ENCODE peak calls at places on chromosome X, in seven cellular contexts. R, S, B, I, X, U and H are unnamed samples.

GRCh38 chrX:140799216-140799615 is 89.7 kb downstream of the LINC00632 start:
- DNase-seq in R (no peak), S (no peak), B (no peak), I (no peak), X (no peak), U (no peak), H (peak; percentile 81)

GRCh38 chrX:26511621-26512363 is 295.8 kb downstream of the MAGEB5 start:
- DNase-seq in R (no peak), S (no peak), B (no peak), I (no peak), X (no peak), U (no peak), H (no peak)

GRCh38 chrX:148574247-148574973 is 74.0 kb downstream of the AFF2 start:
- DNase-seq in R (no peak), S (no peak), B (no peak), I (no peak), X (no peak), U (no peak), H (peak; percentile 1)

GRCh38 chrX:122739770-122740169 is 444.3 kb upstream of the GRIA3 start:
- DNase-seq in R (peak; percentile 4), S (no peak), B (no peak), I (no peak), X (no peak), U (no peak), H (peak; percentile 35)

GRCh38 chrX:154980330-154981115 is 42.0 kb downstream of the F8 start:
- DNase-seq in R (peak; percentile 75), S (peak; percentile 4), B (peak; percentile 68), I (peak; percentile 11), X (peak; percentile 84), U (peak; percentile 72), H (peak; percentile 60)

GRCh38 chrX:150476183-150476699 is 92.2 kb upstream of the MTM1 start:
- DNase-seq in R (peak; percentile 51), S (peak; percentile 11), B (no peak), I (peak; percentile 16), X (no peak), U (peak; percentile 77), H (no peak)

GRCh38 chrX:19904778-19905367 is 17.5 kb upstream of the SH3KBP1 start:
- DNase-seq in R (peak; percentile 64), S (no peak), B (no peak), I (no peak), X (no peak), U (peak; percentile 65), H (peak; percentile 71)

GRCh38 chrX:281166-281999 is at the start of gene PLCXD1:
- DNase-seq in R (peak; percentile 59), S (no peak), B (no peak), I (peak; percentile 21), X (no peak), U (peak; percentile 34), H (peak; percentile 44)

GRCh38 chrX:15465896-15466651 is 27.1 kb downstream of the PIR start:
- DNase-seq in R (peak; percentile 32), S (no peak), B (no peak), I (no peak), X (no peak), U (peak; percentile 50), H (no peak)

GRCh38 chrX:13078739-13079444 is 34.5 kb upstream of the FAM9C start:
- DNase-seq in R (peak; percentile 83), S (peak; percentile 75), B (no peak), I (no peak), X (peak; percentile 54), U (peak; percentile 92), H (no peak)

GRCh38 chrX:9352683-9353430 is 112.0 kb upstream of the TBL1X start:
- DNase-seq in R (peak; percentile 69), S (peak; percentile 53), B (no peak), I (no peak), X (peak; percentile 34), U (peak; percentile 84), H (peak; percentile 12)

GRCh38 chrX:33106737-33107136 is 104.6 kb downstream of the DMD start:
- DNase-seq in R (no peak), S (no peak), B (no peak), I (no peak), X (no peak), U (no peak), H (no peak)

GRCh38 chrX:71098302-71098701 is 2.7 kb downstream of the FOXO4 start:
- DNase-seq in R (peak; percentile 60), S (no peak), B (peak; percentile 48), I (no peak), X (peak; percentile 63), U (peak; percentile 34), H (peak; percentile 44)

GRCh38 chrX:22803353-22803752 is 196.4 kb upstream of the DDX53 start:
- DNase-seq in R (no peak), S (no peak), B (no peak), I (no peak), X (no peak), U (no peak), H (no peak)

GRCh38 chrX:136200466-136200865 is 50.7 kb downstream of the MAP7D3 start:
- DNase-seq in R (peak; percentile 66), S (no peak), B (no peak), I (no peak), X (no peak), U (peak; percentile 38), H (peak; percentile 30)

GRCh38 chrX:108464604-108465003 is 25.0 kb downstream of the COL4A5 start:
- DNase-seq in R (peak; percentile 42), S (no peak), B (no peak), I (no peak), X (no peak), U (peak; percentile 33), H (no peak)

GRCh38 chrX:20284992-20285391 is 18.3 kb upstream of the RPS6KA3 start:
- DNase-seq in R (no peak), S (no peak), B (no peak), I (no peak), X (no peak), U (peak; percentile 14), H (no peak)

GRCh38 chrX:44874481-44875184 is 1.6 kb downstream of the KDM6A start:
- DNase-seq in R (peak; percentile 62), S (no peak), B (no peak), I (no peak), X (peak; percentile 66), U (peak; percentile 42), H (peak; percentile 46)

GRCh38 chrX:54184474-54184873 is 1.4 kb upstream of the FAM120C start:
- DNase-seq in R (no peak), S (no peak), B (no peak), I (no peak), X (no peak), U (no peak), H (no peak)

GRCh38 chrX:9677098-9677739 is 88.4 kb downstream of the GPR143 start:
- DNase-seq in R (peak; percentile 58), S (no peak), B (no peak), I (no peak), X (peak; percentile 70), U (peak; percentile 33), H (peak; percentile 68)

GRCh38 chrX:111386884-111387283 is 25.1 kb downstream of the DCX start:
- DNase-seq in R (no peak), S (no peak), B (no peak), I (no peak), X (no peak), U (no peak), H (peak; percentile 1)

GRCh38 chrX:15468036-15468435 is 25.1 kb downstream of the PIR start:
- DNase-seq in R (peak; percentile 76), S (peak; percentile 35), B (no peak), I (peak; percentile 20), X (no peak), U (peak; percentile 85), H (peak; percentile 84)

GRCh38 chrX:87388381-87388780 is 129.2 kb upstream of the KLHL4 start:
- DNase-seq in R (no peak), S (no peak), B (no peak), I (no peak), X (no peak), U (no peak), H (no peak)

GRCh38 chrX:30489323-30489722 is 88.2 kb downstream of the TASL start:
- DNase-seq in R (peak; percentile 2), S (no peak), B (no peak), I (no peak), X (no peak), U (no peak), H (no peak)
- TF ChIP-seq CTCF in R (no peak), S (peak; percentile 1), B (no peak), I (no peak), X (no peak), U (no peak), H (no peak)

DNA sequence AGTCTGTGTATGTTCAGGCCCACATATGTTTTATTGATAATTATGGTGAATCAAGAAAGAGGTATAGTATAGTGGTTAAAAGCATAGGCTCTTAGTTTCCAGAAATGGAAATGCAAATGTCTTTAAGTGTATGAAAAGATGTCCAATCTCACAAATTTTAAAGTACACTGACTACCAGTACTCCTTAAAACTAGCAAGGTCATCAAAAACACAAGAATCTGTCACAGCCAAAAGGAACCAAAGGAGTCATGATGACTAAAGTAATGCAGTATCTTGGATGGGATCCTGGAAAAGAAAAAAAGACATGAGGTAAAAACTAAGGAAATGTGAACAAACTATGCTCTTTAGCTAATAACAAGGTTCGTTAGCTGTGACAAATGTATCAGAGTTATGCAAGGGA is 659 bp upstream of the RBM41 start:
- DNase-seq in R (peak; percentile 16), S (no peak), B (no peak), I (no peak), X (no peak), U (no peak), H (no peak)
- H3K4me3 ChIP-seq in R (no peak overlapping the region), S (no peak overlapping the region), B (peak overlapping the region; percentile 59), I (no peak overlapping the region), X (peak overlapping the region; percentile 54), U (no peak overlapping the region), H (peak overlapping the region; percentile 62)

GRCh38 chrX:68146054-68146453 is 287.2 kb downstream of the OPHN1 start:
- DNase-seq in R (peak; percentile 56), S (peak; percentile 27), B (no peak), I (peak; percentile 4), X (no peak), U (peak; percentile 65), H (peak; percentile 58)
- TF ChIP-seq CTCF in R (peak; percentile 39), S (peak; percentile 51), B (peak; percentile 39), I (peak; percentile 50), X (peak; percentile 19), U (peak; percentile 48), H (peak; percentile 46)

GRCh38 chrX:49226946-49227345 is 6.2 kb downstream of the CACNA1F start:
- DNase-seq in R (no peak), S (no peak), B (no peak), I (no peak), X (no peak), U (no peak), H (no peak)

GRCh38 chrX:49225858-49226257 is 7.3 kb downstream of the CACNA1F start:
- DNase-seq in R (no peak), S (no peak), B (no peak), I (no peak), X (no peak), U (no peak), H (no peak)

GRCh38 chrX:49230500-49231232 is 2.5 kb downstream of the CACNA1F start:
- DNase-seq in R (peak; percentile 18), S (no peak), B (no peak), I (no peak), X (peak; percentile 88), U (no peak), H (peak; percentile 47)

GRCh38 chrX:49228185-49228584 is 5.0 kb downstream of the CACNA1F start:
- DNase-seq in R (no peak), S (no peak), B (no peak), I (no peak), X (no peak), U (no peak), H (no peak)

DNA sequence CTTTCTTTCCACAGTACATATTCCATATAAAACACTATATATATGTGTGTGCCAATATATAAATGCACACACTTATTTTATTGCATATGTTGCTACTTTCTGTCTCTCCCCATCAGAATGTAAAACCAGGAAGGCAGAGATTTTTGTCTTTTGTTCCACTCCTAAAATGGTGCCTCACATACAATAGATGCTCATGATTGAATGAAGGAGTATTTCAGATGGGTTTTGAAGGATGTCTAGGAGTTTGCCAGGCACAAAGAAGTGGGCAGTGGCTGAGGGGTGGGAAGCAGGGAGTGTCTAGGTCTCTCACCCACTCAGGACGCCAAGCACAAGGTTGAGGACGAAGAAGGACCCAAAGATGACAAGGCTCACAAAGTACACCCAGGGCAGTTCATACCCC is 5.4 kb downstream of the CACNA1F start:
- DNase-seq in R (no peak), S (no peak), B (no peak), I (no peak), X (no peak), U (no peak), H (no peak)
- H3K4me3 ChIP-seq in R (no peak overlapping the region), S (no peak overlapping the region), B (no peak overlapping the region), I (no peak overlapping the region), X (no peak overlapping the region), U (no peak overlapping the region), H (no peak overlapping the region)